ENCODE peak calls at places on chromosomes 7 and 10, in ten cellular contexts. D, X, I, W, U, E, A, V, K and T are unnamed samples.
A peak's percentile ranks its signal among the peaks of the same experiment; 100 is the strongest.

GRCh38 chr10:12594448-12594944 is 245.1 kb downstream of the CAMK1D start:
- DNase-seq in U (no peak), E (no peak), I (no peak), V (no peak), A (no peak), K (no peak), W (peak; percentile 68), X (no peak), D (no peak), T (no peak)

GRCh38 chr7:121595949-121596692 is 200.0 kb upstream of the FAM3C start:
- DNase-seq in U (no peak), X (no peak), V (peak; percentile 26), I (peak; percentile 9), K (no peak), W (no peak), D (no peak), A (no peak), E (no peak), T (no peak)

GRCh38 chr10:97539523-97540200 is 32.9 kb upstream of the ANKRD2 start:
- DNase-seq in V (peak; percentile 92), I (peak; percentile 97), D (peak; percentile 94), K (peak; percentile 92), U (no peak), E (peak; percentile 79), W (no peak), X (no peak), A (no peak), T (no peak)

GRCh38 chr10:113958631-113959382 is 84.9 kb upstream of the ADRB1 start:
- DNase-seq in D (peak; percentile 90), E (no peak), I (peak; percentile 90), U (no peak), K (peak; percentile 92), A (no peak), X (peak; percentile 82), W (no peak), V (peak; percentile 89), T (peak; percentile 65)

GRCh38 chr10:89301721-89302445 is at the start of gene IFIT2:
- DNase-seq in W (no peak), K (peak; percentile 79), V (peak; percentile 78), E (no peak), U (peak; percentile 29), D (peak; percentile 76), I (peak; percentile 75), X (no peak), A (peak; percentile 42), T (peak; percentile 59)

GRCh38 chr10:129968937-129969527 is 5.0 kb upstream of the EBF3 start:
- DNase-seq in X (no peak), E (peak; percentile 79), I (peak; percentile 75), D (peak; percentile 75), K (peak; percentile 50), A (no peak), V (peak; percentile 52), U (no peak), W (no peak), T (no peak)

GRCh38 chr7:45920543-45921380 is at the start of gene IGFBP3:
- DNase-seq in D (peak; percentile 61), A (peak; percentile 45), V (peak; percentile 60), E (peak; percentile 63), X (no peak), K (peak; percentile 81), I (peak; percentile 66), W (no peak), U (peak; percentile 60), T (peak; percentile 62)

GRCh38 chr10:70576803-70577517 is 25.6 kb downstream of the PRF1 start:
- DNase-seq in I (peak; percentile 21), W (no peak), V (peak; percentile 22), A (no peak), K (no peak), D (peak; percentile 17), U (no peak), X (no peak), E (no peak), T (no peak)

GRCh38 chr7:604884-605531 is 85.4 kb upstream of the PDGFA start:
- DNase-seq in X (no peak), D (peak; percentile 41), U (no peak), I (no peak), V (no peak), A (no peak), W (no peak), K (no peak), E (no peak), T (no peak)

GRCh38 chr10:71999360-72000072 is 35.3 kb downstream of the CHST3 start:
- DNase-seq in D (peak; percentile 94), X (no peak), K (peak; percentile 69), I (peak; percentile 96), W (peak; percentile 95), A (no peak), V (peak; percentile 61), E (peak; percentile 89), U (peak; percentile 85), T (no peak)

GRCh38 chr7:25069900-25070443 is 55.1 kb downstream of the CYCS start:
- DNase-seq in W (no peak), V (peak; percentile 94), X (peak; percentile 72), U (peak; percentile 19), A (peak; percentile 53), K (peak; percentile 83), D (peak; percentile 89), I (peak; percentile 87), E (peak; percentile 66), T (peak; percentile 22)

GRCh38 chr10:29131952-29132820 is 156.7 kb upstream of the LYZL1 start:
- DNase-seq in D (peak; percentile 55), A (no peak), V (peak; percentile 5), X (no peak), K (peak; percentile 23), U (peak; percentile 29), I (peak; percentile 81), W (no peak), E (no peak), T (no peak)

GRCh38 chr7:52352019-52352418 is 683.4 kb upstream of the POM121L12 start:
- DNase-seq in X (no peak), E (no peak), K (no peak), V (no peak), A (no peak), I (no peak), W (no peak), U (no peak), D (no peak), T (no peak)

GRCh38 chr10:85641479-85641967 is 725.1 kb downstream of the GRID1 start:
- DNase-seq in A (no peak), X (peak; percentile 3), W (no peak), U (no peak), E (no peak), K (peak; percentile 35), D (no peak), V (peak; percentile 36), I (no peak), T (no peak)

GRCh38 chr7:151410405-151411390 is 860 bp upstream of the WDR86 start:
- DNase-seq in I (peak; percentile 55), K (no peak), U (no peak), V (no peak), W (no peak), A (no peak), X (no peak), E (peak; percentile 54), D (no peak), T (no peak)

GRCh38 chr10:22105270-22105669 is 101.7 kb upstream of the DNAJC1 start:
- DNase-seq in K (no peak), V (no peak), W (no peak), E (no peak), X (no peak), D (no peak), A (no peak), U (no peak), I (no peak), T (no peak)

GRCh38 chr10:22103701-22104100 is 100.2 kb upstream of the DNAJC1 start:
- DNase-seq in I (peak; percentile 18), W (no peak), A (no peak), V (peak; percentile 7), X (peak; percentile 8), D (peak; percentile 23), U (no peak), K (no peak), E (no peak), T (no peak)
- TF ChIP-seq CTCF in I (peak; percentile 38), W (no peak), A (no peak), V (peak; percentile 35), X (peak; percentile 10), D (peak; percentile 51), U (peak; percentile 31), K (peak; percentile 27), E (peak; percentile 9), T (peak; percentile 39)

DNA sequence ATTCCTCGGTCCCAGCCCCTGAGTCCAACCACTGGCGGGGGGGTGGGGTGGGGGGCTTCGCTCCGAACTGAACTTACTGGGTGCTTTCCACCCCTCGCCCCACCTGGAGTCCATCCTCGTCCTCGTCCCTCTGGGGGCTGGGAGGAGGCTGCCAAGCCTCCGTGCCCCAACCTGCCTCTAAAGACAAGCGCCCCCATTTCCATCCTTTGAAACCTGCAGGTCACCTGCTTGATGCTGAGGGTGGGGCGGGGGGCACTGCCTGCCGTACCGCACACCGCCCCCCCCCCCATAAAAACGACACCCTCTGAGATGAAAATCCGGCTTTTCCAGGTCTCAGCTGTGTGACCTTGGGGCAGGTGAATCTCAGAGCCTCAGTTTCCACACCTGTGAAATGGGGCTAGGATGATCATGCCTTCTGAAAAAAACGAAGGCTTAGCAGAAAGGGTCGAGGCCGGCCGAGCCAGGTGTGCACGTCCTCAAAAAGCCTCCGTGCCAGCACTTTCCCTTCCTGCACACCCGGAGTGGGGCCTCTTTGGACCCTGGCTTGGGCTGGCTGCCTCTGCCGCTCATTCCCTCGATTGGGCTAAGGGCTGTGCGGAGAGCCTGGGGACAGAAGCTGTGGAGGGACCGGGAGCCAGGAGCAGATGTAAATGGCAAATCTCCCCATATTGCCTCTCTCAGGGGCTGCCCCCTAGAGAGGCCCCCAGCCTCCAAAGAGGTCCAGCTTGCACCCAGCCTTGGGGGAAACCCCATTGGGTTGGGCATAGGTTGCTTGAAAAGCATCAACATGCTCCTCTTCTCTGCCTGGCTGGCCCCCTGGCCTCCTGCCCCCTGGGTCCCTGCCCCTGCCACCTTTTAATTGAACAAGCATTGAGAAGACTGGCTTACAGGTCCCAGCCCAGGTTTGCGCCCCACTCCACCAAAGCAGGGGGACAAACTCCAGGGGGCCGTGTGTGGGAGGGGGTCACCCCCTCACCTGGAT is 1.1 kb downstream of the ELFN1 start:
- DNase-seq in V (no peak), I (no peak), E (peak; percentile 41), U (no peak), W (peak; percentile 65), K (no peak), D (no peak), A (no peak), X (no peak), T (no peak)
- H3K4me3 ChIP-seq in V (no peak overlapping the region), I (no peak overlapping the region), E (no peak overlapping the region), U (peak overlapping the region; percentile 73), W (no peak overlapping the region), K (no peak overlapping the region), D (no peak overlapping the region), A (no peak overlapping the region), X (no peak overlapping the region), T (no peak overlapping the region)

DNA sequence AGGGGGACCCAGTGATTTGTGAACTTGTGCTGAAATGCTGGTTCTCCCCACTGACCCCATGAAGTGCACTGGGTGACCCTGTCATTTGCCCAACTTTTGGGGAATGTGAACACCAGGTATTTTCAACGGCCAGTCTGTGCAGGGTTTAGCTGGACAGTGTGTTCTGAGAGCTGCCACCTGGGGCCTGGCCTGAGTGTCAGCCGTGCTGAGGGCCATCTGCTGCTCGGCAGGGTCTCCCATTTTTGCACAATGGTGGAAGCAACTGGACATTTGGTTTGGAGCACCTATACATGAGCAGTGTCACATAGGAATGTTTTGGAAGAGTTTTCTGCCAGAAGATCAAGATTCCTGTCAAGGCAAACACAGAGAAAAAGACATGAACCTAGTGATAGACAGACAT is 5.2 kb downstream of the CHN2 start:
- DNase-seq in E (no peak), V (no peak), D (no peak), A (no peak), W (no peak), I (no peak), K (no peak), U (no peak), X (no peak), T (no peak)
- TF ChIP-seq CTCF in E (no peak), V (no peak), D (no peak), A (no peak), W (no peak), I (no peak), K (no peak), U (no peak), X (no peak), T (no peak)

GRCh38 chr7:155411718-155412415 is 46.1 kb upstream of the EN2 start:
- DNase-seq in W (no peak), I (no peak), D (no peak), V (no peak), K (no peak), X (no peak), E (no peak), A (no peak), U (no peak), T (no peak)
- H3K4me3 ChIP-seq in W (no peak overlapping the region), I (no peak overlapping the region), D (no peak overlapping the region), V (no peak overlapping the region), K (no peak overlapping the region), X (no peak overlapping the region), E (no peak overlapping the region), A (no peak overlapping the region), U (no peak overlapping the region), T (no peak overlapping the region)